ENCODE peak calls at places on chromosomes 7 and 10, in four cellular contexts. Y, R, I and O are unnamed samples.

GRCh38 chr10:43342279-43343125 is 28.9 kb upstream of the FXYD4 start:
- DNase-seq in I (no peak), R (no peak), Y (no peak), O (no peak)

GRCh38 chr10:129909531-129910286 is 54.4 kb downstream of the EBF3 start:
- DNase-seq in Y (no peak), I (no peak), R (no peak), O (no peak)

GRCh38 chr10:62627985-62628384 is 176.5 kb upstream of the ADO start:
- DNase-seq in Y (no peak), I (no peak), R (no peak), O (no peak)

GRCh38 chr7:87216701-87217508 is 2.6 kb downstream of the TMEM243 start:
- DNase-seq in R (no peak), I (no peak), Y (no peak), O (no peak)

GRCh38 chr10:127908106-127908957 is 1.4 kb downstream of the PTPRE start:
- DNase-seq in I (no peak), Y (peak), R (peak), O (no peak)

GRCh38 chr10:112446055-112446854 is 459 bp downstream of the ZDHHC6 start:
- DNase-seq in R (peak), I (no peak), Y (no peak), O (no peak)

GRCh38 chr10:131871673-131872005 is 29.2 kb upstream of the PPP2R2D start:
- DNase-seq in I (no peak), R (no peak), Y (no peak), O (no peak)

GRCh38 chr7:1368682-1369571 is 90.3 kb downstream of the MICALL2 start:
- DNase-seq in Y (peak), R (no peak), I (peak), O (peak)

GRCh38 chr7:108419961-108420360 is 36.3 kb downstream of the NRCAM start:
- DNase-seq in I (no peak), R (no peak), Y (no peak), O (no peak)

GRCh38 chr7:25429731-25430130 is 201.4 kb upstream of the NPVF start:
- DNase-seq in I (no peak), Y (no peak), R (no peak), O (no peak)

GRCh38 chr10:4331150-4331549 is 494.9 kb upstream of the AKR1E2 start:
- DNase-seq in R (no peak), Y (peak), I (no peak), O (no peak)

GRCh38 chr7:80244206-80244956 is 109.8 kb downstream of the GNAI1 start:
- DNase-seq in R (no peak), Y (no peak), I (no peak), O (no peak)

GRCh38 chr10:124600051-124600880 is 138.6 kb downstream of the LHPP start:
- DNase-seq in I (no peak), R (no peak), Y (no peak), O (no peak)

GRCh38 chr7:42096681-42097637 is 140.1 kb downstream of the GLI3 start:
- DNase-seq in Y (peak), R (no peak), I (no peak), O (no peak)

GRCh38 chr10:59873924-59874323 is 32.4 kb downstream of the CCDC6 start:
- DNase-seq in R (no peak), Y (no peak), I (no peak), O (no peak)

GRCh38 chr10:103451091-103451801 is 924 bp downstream of the CALHM2 start:
- DNase-seq in R (no peak), I (peak), Y (peak), O (no peak)

GRCh38 chr7:114008696-114009095 is 89.9 kb upstream of the PPP1R3A start:
- DNase-seq in Y (no peak), I (no peak), R (no peak), O (no peak)

GRCh38 chr10:50629495-50630122 is 5.9 kb upstream of the SGMS1 start:
- DNase-seq in I (peak), R (no peak), Y (peak), O (no peak)